ENCODE peak calls at places on chromosome 15, in four cellular contexts. F is fibroblast of mammary gland, L is fibroblast of lung, P is choroid plexus epithelial cell. B is an unnamed sample.

GRCh38 chr15:72722071-72722696 is 36.2 kb downstream of the BBS4 start:
- DNase-seq in L (peak), F (peak), P (peak), B (peak)

GRCh38 chr15:26887926-26888666 is 21.2 kb downstream of the GABRA5 start:
- DNase-seq in F (no peak), L (peak), P (no peak), B (no peak)

GRCh38 chr15:66882251-66883020 is 180.4 kb downstream of the SMAD6 start:
- DNase-seq in L (peak), F (peak), P (peak), B (peak)

GRCh38 chr15:25327671-25328070 is 111.2 kb downstream of the UBE3A start:
- DNase-seq in P (no peak), L (no peak), F (no peak), B (no peak)

GRCh38 chr15:80323285-80323684 is 71.3 kb upstream of the CTXND1 start:
- DNase-seq in L (no peak), F (no peak), P (no peak), B (no peak)

GRCh38 chr15:98025237-98025636 is 64.7 kb downstream of the ARRDC4 start:
- DNase-seq in F (peak), L (peak), P (peak), B (no peak)

GRCh38 chr15:53196235-53196634 is 406.1 kb upstream of the ONECUT1 start:
- DNase-seq in L (no peak), F (no peak), P (no peak), B (no peak)

GRCh38 chr15:67098768-67099282 is 33.4 kb downstream of the SMAD3 start:
- DNase-seq in F (no peak), L (peak), P (no peak), B (no peak)

GRCh38 chr15:84668221-84668982 is 10.4 kb upstream of the NMB start:
- DNase-seq in P (no peak), F (no peak), L (no peak), B (no peak)

GRCh38 chr15:45645026-45645980 is 10.5 kb downstream of the SQOR start:
- DNase-seq in P (peak), L (peak), F (peak), B (peak)

GRCh38 chr15:72796515-72797337 is 13.2 kb upstream of the ADPGK start:
- DNase-seq in F (peak), P (peak), L (peak), B (peak)

GRCh38 chr15:36479200-36479896 is 100.1 kb upstream of the CDIN1 start:
- DNase-seq in L (peak), F (peak), P (peak), B (no peak)

GRCh38 chr15:43070893-43071292 is 34.9 kb downstream of the UBR1 start:
- DNase-seq in L (no peak), P (no peak), F (no peak), B (no peak)

GRCh38 chr15:23566070-23567050 is 886 bp downstream of the MKRN3 start:
- DNase-seq in F (no peak), P (no peak), L (peak), B (peak)

GRCh38 chr15:55526559-55527036 is 18.6 kb upstream of the DNAAF4 start:
- DNase-seq in F (peak), L (peak), P (peak), B (peak)

GRCh38 chr15:36667296-36667695 is 87.9 kb downstream of the CDIN1 start:
- DNase-seq in L (no peak), P (no peak), F (no peak), B (no peak)

GRCh38 chr15:67147410-67147949 is 82.1 kb downstream of the SMAD3 start:
- DNase-seq in P (no peak), L (no peak), F (no peak), B (no peak)

GRCh38 chr15:37733628-37734027 is 200.8 kb upstream of the TMCO5A start:
- DNase-seq in P (peak), F (peak), L (peak), B (peak)

GRCh38 chr15:92069308-92070244 is 216.1 kb downstream of the SLCO3A1 start:
- DNase-seq in P (peak), L (peak), F (peak), B (peak)

GRCh38 chr15:35674873-35675781 is 129.2 kb upstream of the DPH6 start:
- DNase-seq in F (peak), P (peak), L (peak), B (peak)

GRCh38 chr15:45573961-45574629 is 13.1 kb upstream of the BLOC1S6 start:
- DNase-seq in P (peak), F (peak), L (no peak), B (no peak)

GRCh38 chr15:52751522-52751921 is 38.6 kb downstream of the ONECUT1 start:
- DNase-seq in P (no peak), F (no peak), L (no peak), B (no peak)

GRCh38 chr15:55253580-55253979 is 36.0 kb downstream of the RAB27A start:
- DNase-seq in L (peak), P (peak), F (peak), B (peak)

GRCh38 chr15:58724471-58724870 is 25.0 kb downstream of the ADAM10 start:
- DNase-seq in F (peak), L (peak), P (peak), B (peak)

GRCh38 chr15:45105586-45105985 is 8.4 kb downstream of the DUOX2 start:
- DNase-seq in P (no peak), L (no peak), F (no peak), B (no peak)

GRCh38 chr15:40441736-40442531 is 1.2 kb downstream of the BAHD1 start:
- DNase-seq in L (no peak), P (no peak), F (no peak), B (no peak)

GRCh38 chr15:92840149-92840548 is 60.0 kb upstream of the CHD2 start:
- DNase-seq in L (no peak), F (no peak), P (no peak), B (no peak)

GRCh38 chr15:25179673-25180511 is 225.1 kb downstream of the SNRPN start:
- DNase-seq in F (no peak), L (no peak), P (no peak), B (no peak)

GRCh38 chr15:52383100-52383588 is 87.5 kb upstream of the MYO5C start:
- DNase-seq in L (peak), P (no peak), F (no peak), B (no peak)

GRCh38 chr15:62896969-62897486 is 145.5 kb upstream of the TPM1 start:
- DNase-seq in P (peak), L (peak), F (peak), B (peak)

GRCh38 chr15:97126556-97127233 is 796.2 kb downstream of the NR2F2 start:
- DNase-seq in L (no peak), P (peak), F (no peak), B (no peak)

GRCh38 chr15:81293728-81294500 is 30.0 kb downstream of the STARD5 start:
- DNase-seq in P (no peak), L (no peak), F (no peak), B (no peak)

GRCh38 chr15:67019069-67019468 is 46.3 kb upstream of the SMAD3 start:
- DNase-seq in F (no peak), L (no peak), P (no peak), B (no peak)

GRCh38 chr15:62957130-62957529 is 85.4 kb upstream of the TPM1 start:
- DNase-seq in P (no peak), L (no peak), F (no peak), B (no peak)

GRCh38 chr15:89489376-89489775 is 7.0 kb downstream of the RHCG start:
- DNase-seq in F (no peak), L (no peak), P (no peak), B (no peak)

GRCh38 chr15:66239514-66239913 is 14.0 kb downstream of the MEGF11 start:
- DNase-seq in F (no peak), L (no peak), P (no peak), B (no peak)

GRCh38 chr15:80693682-80694623 is 1.2 kb upstream of the ABHD17C start:
- DNase-seq in F (peak), P (peak), L (no peak), B (peak)

GRCh38 chr15:84911879-84912660 is 27.6 kb downstream of the SLC28A1 start:
- DNase-seq in P (peak), F (peak), L (peak), B (peak)

GRCh38 chr15:85869124-85869523 is 74.4 kb upstream of the KLHL25 start:
- DNase-seq in F (no peak), L (no peak), P (no peak), B (no peak)

GRCh38 chr15:77657629-77658238 is 25.0 kb upstream of the LINGO1 start:
- DNase-seq in F (no peak), P (no peak), L (no peak), B (no peak)
- TF ChIP-seq CTCF in F (no peak), P (no peak), L (no peak), B (no peak)

GRCh38 chr15:90664650-90665287 is 52.4 kb upstream of the BLM start:
- DNase-seq in L (peak), P (peak), F (peak), B (peak)
- TF ChIP-seq CTCF in L (no peak), P (peak), F (no peak), B (no peak)

GRCh38 chr15:100711479-100712130 is 109.2 kb downstream of the ASB7 start:
- DNase-seq in F (no peak), L (peak), P (no peak), B (no peak)
- TF ChIP-seq CTCF in F (no peak), L (no peak), P (no peak), B (no peak)

DNA sequence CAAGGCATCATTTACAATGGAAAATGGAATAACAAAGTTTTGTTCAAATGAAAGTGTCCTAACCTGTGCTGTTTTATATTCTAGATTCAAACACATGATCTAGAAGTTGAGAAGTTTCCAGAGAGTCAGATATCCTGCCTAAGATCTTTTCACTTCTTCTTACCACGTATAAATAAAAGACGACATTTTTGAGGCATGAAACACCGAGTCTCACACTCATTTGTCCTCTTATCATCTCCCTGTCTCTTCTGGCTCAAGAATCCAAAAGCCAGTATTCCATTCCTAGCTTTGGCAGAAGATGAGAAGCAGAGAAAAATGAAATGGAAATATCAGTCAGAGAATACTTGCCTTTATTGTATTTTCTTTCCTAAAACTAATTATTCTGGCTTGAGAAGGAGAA is 738.6 kb upstream of the NR2F2 start:
- DNase-seq in P (no peak), L (peak), F (no peak), B (no peak)
- TF ChIP-seq CTCF in P (no peak), L (no peak), F (no peak), B (no peak)

GRCh38 chr15:77619883-77620282 is 12.8 kb downstream of the LINGO1 start:
- DNase-seq in F (no peak), L (no peak), P (no peak), B (no peak)
- TF ChIP-seq CTCF in F (no peak), L (no peak), P (no peak), B (no peak)

GRCh38 chr15:73937313-73937695 is 11.0 kb downstream of the LOXL1 start:
- DNase-seq in P (no peak), F (no peak), L (no peak), B (no peak)

GRCh38 chr15:73935547-73935946 is 9.3 kb downstream of the LOXL1 start:
- DNase-seq in L (no peak), P (peak), F (peak), B (no peak)

GRCh38 chr15:73937726-73938125 is 11.5 kb downstream of the LOXL1 start:
- DNase-seq in P (no peak), F (no peak), L (no peak), B (no peak)

GRCh38 chr15:73936588-73937312 is 10.5 kb downstream of the LOXL1 start:
- DNase-seq in L (no peak), P (no peak), F (no peak), B (no peak)

GRCh38 chr15:73936181-73936580 is 9.9 kb downstream of the LOXL1 start:
- DNase-seq in L (peak), P (peak), F (peak), B (peak)
- TF ChIP-seq CTCF in L (peak), P (peak), F (peak), B (peak)

GRCh38 chr15:69305204-69305931 is 6.7 kb downstream of the PAQR5 start:
- DNase-seq in L (peak), P (peak), F (peak), B (peak)

GRCh38 chr15:69302929-69303328 is 4.2 kb downstream of the PAQR5 start:
- DNase-seq in P (no peak), L (no peak), F (no peak), B (no peak)

GRCh38 chr15:69305933-69306568 is 7.3 kb downstream of the PAQR5 start:
- DNase-seq in P (no peak), L (peak), F (no peak), B (no peak)

GRCh38 chr15:69304176-69304533 is 5.4 kb downstream of the PAQR5 start:
- DNase-seq in F (peak), P (peak), L (peak), B (peak)

DNA sequence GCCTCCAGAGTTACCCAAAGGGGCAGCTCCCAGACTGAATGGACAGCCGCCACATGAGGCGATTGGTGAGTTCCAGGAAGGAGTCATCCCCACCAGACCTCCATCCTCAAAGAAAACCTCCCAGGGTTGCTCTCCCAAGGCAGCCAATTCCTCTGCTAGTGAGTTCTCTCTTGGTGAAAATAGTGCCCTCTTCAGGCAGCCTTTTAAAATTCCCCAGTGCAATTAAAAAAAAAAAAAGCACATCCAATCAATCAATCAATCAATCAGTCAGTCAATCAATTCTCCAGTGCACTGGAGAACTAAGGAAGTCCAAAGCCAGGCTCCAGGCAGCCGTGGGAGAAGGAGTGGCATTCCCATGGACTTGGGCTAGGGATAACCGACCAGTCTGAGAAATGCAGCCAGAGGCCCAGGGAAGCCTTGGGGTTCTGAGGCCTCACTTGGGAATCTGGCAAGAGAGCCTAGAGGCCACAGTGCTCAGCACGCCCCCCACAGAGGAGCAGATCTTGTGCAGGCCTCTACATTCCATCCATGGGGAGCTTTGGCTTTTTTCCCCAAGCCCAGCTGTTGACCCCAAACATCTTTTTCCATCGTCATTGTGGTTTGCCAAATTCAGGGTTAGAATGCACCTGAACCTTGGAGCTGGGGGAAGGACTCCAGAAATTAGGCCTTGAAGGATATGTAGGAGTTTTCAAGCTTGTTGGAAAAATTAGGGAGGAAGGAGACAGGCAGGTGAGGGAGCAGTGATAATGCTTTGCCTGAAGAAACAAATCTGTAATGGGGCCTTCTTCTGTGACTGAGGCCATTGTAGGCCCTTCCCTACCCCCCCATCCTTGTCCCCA is 4.8 kb downstream of the PAQR5 start:
- DNase-seq in L (peak), F (peak), P (peak), B (no peak)
- TF ChIP-seq CTCF in L (no peak), F (peak), P (peak), B (no peak)

DNA sequence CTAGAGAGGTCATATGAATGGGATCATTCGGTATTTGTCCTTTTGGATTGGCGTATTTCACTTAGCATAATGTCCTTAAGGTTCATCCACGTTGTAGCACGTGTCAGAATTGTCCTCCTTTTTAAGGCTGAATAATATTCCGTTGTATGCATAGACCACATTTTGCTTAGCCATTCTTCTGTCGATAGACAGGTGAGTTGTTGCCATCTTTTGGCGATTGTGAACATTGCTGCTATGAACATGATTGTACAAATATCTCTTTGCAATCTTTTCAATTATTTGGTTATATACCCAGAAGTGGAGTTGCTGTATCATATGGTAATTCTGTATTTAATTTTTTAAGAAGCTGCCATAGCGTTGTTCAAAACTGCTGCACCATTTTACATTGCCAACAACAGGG is 52.4 kb upstream of the GOLGA8J start:
- DNase-seq in P (no peak), F (peak), L (no peak), B (no peak)
- TF ChIP-seq CTCF in P (peak), F (peak), L (no peak), B (no peak)

DNA sequence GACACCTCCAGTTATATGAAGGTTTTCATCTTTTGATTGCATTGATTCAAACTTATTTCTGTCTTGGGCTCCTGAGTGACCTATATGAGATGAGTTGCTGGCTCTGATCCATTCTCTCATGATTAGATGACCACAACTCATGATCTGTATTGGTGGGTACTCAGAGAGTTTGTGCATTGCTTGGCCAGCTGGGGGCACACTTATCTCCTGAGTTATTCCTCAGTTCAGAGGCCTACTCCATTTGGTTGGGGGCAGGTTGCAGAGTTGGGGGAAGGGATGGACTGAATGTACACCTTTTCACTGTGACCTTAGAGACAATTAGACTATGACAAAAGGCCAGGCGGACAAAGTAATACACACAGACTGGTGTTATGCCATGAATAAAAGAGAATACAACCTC is 166.2 kb upstream of the SEMA6D start:
- DNase-seq in L (no peak), F (peak), P (peak), B (no peak)
- TF ChIP-seq CTCF in L (no peak), F (no peak), P (peak), B (no peak)

DNA sequence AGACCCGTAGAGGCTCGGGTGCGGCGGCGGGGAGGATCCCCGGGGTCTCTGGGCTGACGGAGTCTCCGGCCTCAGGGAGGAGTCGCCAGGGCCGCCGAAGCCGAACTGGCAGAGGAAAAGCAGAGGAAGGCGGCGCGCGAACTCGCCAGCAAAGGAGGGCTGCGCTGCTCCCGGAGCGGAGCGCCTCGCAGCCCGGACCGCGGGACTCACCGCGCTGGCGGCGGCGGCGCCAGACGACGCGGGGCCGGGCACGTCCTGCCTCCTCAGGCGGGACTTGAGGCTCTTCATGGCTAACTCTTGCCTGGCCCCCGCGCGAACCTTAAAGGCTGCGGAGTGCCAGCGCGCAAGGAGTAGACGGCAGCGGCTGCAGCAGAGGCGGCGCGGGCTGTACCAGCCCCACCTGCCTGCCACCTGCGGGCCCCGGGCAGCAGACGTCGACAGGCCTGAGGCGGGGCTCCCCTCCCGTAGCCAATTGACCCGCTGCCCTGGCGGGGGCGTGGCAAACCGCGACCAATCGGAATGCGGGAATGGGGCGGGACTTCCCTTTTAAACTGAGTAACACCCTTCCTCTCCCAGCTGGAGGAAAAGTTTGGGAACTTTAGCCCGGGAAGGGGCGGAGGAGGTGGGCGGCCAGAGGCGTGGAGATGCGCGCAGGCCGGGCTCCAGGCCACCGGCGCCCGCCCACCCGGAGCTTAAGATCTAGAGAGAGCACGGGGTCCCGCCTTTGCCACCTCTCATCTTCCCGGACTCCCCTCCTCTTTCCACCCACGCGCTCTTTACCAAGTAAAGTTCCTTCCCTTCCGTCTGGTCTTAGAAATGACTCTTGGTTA is at the start of gene UACA:
- DNase-seq in F (peak), P (peak), L (peak), B (peak)
- TF ChIP-seq CTCF in F (no peak), P (no peak), L (no peak), B (no peak)

B was measured in astrocyte of the spinal cord.